ENCODE peak calls at places on chromosomes 13 and 19, in four cellular contexts. J is HCT116, L is IMR-90, F is NB4. U is an unnamed sample.

GRCh38 chr19:20964798-20965197 is 41.7 kb downstream of the ZNF85 start:
- DNase-seq in L (no peak), J (no peak), F (no peak), U (no peak)

GRCh38 chr19:3873151-3873550 is 4.3 kb upstream of the ZFR2 start:
- DNase-seq in F (no peak), L (no peak), J (no peak), U (no peak)

GRCh38 chr19:3544742-3545668 is 6.0 kb downstream of the TEKTIP1 start:
- DNase-seq in F (peak; percentile 61), J (no peak), L (peak; percentile 26), U (peak; percentile 91)

GRCh38 chr19:13850910-13851753 is 25.8 kb upstream of the NANOS3 start:
- DNase-seq in L (peak; percentile 94), J (peak; percentile 89), F (peak; percentile 77), U (no peak)

GRCh38 chr13:98340026-98340425 is 163.0 kb upstream of the RNF113B start:
- DNase-seq in F (no peak), L (no peak), J (no peak), U (no peak)

GRCh38 chr13:44142911-44143665 is 230.5 kb upstream of the SERP2 start:
- DNase-seq in F (no peak), J (peak; percentile 47), L (peak; percentile 49), U (no peak)

GRCh38 chr19:2810141-2811091 is 9.3 kb upstream of the ZNF554 start:
- DNase-seq in J (no peak), L (no peak), F (no peak), U (peak; percentile 35)

GRCh38 chr19:10872551-10873107 is 1.3 kb downstream of the CARM1 start:
- DNase-seq in F (no peak), L (no peak), J (no peak), U (no peak)

GRCh38 chr13:57568865-57569264 is 62.7 kb upstream of the PCDH17 start:
- DNase-seq in J (no peak), L (no peak), F (no peak), U (no peak)

GRCh38 chr13:94706854-94707399 is 5.4 kb downstream of the SOX21 start:
- DNase-seq in J (no peak), F (no peak), L (no peak), U (no peak)

GRCh38 chr19:29665826-29666633 is 769 bp downstream of the PLEKHF1 start:
- DNase-seq in J (no peak), L (peak; percentile 66), F (no peak), U (no peak)

GRCh38 chr19:13765395-13766094 is 1.2 kb downstream of the MRI1 start:
- DNase-seq in L (no peak), J (no peak), F (no peak), U (no peak)

GRCh38 chr13:112729408-112729807 is 39.6 kb downstream of the ATP11A start:
- DNase-seq in F (no peak), L (no peak), J (no peak), U (no peak)

GRCh38 chr19:41462497-41462896 is 19.5 kb downstream of the ERICH4 start:
- DNase-seq in L (no peak), J (no peak), F (no peak), U (no peak)

GRCh38 chr19:41219924-41220567 is 1.0 kb downstream of the AXL start:
- DNase-seq in F (no peak), J (no peak), L (peak; percentile 67), U (no peak)

GRCh38 chr13:22801402-22802003 is 379.3 kb upstream of the SGCG start:
- DNase-seq in L (peak; percentile 5), J (no peak), F (peak; percentile 15), U (no peak)

GRCh38 chr13:107834717-107835116 is 380.6 kb downstream of the LIG4 start:
- DNase-seq in F (no peak), J (no peak), L (peak; percentile 31), U (no peak)

GRCh38 chr19:20165971-20166592 is 932 bp upstream of the ZNF486 start:
- DNase-seq in J (no peak), F (no peak), L (no peak), U (no peak)

GRCh38 chr19:18894254-18895037 is 1.5 kb downstream of the CERS1 start:
- DNase-seq in F (no peak), J (no peak), L (peak; percentile 35), U (no peak)

GRCh38 chr13:81540777-81541176 is 1199.9 kb upstream of the SPRY2 start:
- DNase-seq in F (peak; percentile 21), J (no peak), L (no peak), U (no peak)

GRCh38 chr13:29969286-29969685 is 118.9 kb upstream of the UBL3 start:
- DNase-seq in F (no peak), J (no peak), L (peak; percentile 92), U (no peak)

GRCh38 chr19:43735957-43736356 is 18.8 kb downstream of the SMG9 start:
- DNase-seq in L (peak; percentile 68), J (no peak), F (no peak), U (no peak)

GRCh38 chr19:54136864-54137113 is 773 bp upstream of the CNOT3 start:
- DNase-seq in J (no peak), L (no peak), F (no peak), U (peak; percentile 94)

GRCh38 chr13:54592201-54592600 is 1563.6 kb downstream of the OLFM4 start:
- DNase-seq in F (no peak), J (no peak), L (no peak), U (no peak)

GRCh38 chr13:80334582-80335260 is 6.2 kb downstream of the SPRY2 start:
- DNase-seq in J (no peak), L (peak; percentile 43), F (no peak), U (no peak)

GRCh38 chr19:41753159-41753558 is 2.2 kb upstream of the CEACAM6 start:
- DNase-seq in J (peak; percentile 34), L (no peak), F (peak; percentile 57), U (peak; percentile 38)

GRCh38 chr13:27375686-27376326 is 48.6 kb upstream of the GTF3A start:
- DNase-seq in F (peak; percentile 60), J (peak; percentile 70), L (peak; percentile 70), U (peak; percentile 47)

DNA sequence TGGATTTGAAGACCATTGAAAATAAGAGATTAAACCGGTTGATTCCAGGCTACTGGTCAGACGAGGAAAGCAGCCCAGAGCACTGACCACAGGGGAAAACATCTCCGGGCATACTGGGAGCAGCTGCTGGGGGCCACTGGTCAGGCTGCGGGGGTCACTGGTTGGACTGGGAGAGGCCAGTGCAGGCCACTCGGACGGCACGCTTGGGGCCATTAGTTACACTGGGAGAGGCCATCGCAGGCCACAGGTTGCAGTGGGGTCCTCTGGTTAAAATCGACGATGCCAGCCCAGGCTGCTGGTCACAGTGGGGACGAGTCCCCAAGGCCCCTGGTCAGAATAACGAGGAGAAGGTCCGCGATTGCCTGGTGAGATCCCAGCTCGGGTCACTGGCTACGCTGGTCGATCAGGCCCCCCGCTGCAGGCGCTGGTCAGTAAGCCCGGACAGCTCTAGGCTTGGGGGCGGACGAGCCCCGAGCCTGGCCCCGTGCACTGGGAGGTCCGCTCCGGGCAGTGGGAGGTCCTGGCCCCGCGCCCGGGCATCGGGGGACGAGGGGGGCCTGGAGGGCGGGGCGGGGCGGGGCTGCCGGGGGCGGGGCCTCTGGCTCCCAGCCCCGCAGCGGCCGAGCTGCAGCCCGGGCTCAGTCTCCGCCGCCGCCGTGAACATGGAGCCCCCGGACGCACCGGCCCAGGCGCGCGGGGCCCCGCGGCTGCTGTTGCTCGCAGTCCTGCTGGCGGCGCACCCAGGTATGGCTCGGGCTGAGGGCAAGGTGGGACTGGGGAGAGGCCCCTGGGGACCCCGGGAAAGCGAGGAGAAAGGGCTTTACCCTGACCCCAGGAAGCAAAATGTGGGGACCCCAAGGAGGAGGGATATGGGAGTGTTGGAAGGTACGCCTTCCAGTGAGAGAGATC is at the start of gene BCAM:
- DNase-seq in J (no peak), F (no peak), L (peak; percentile 54), U (no peak)
- TF ChIP-seq POLR2A in J (peak; percentile 44), F (no peak), L (no peak), U (no peak)

GRCh38 chr13:26221399-26221720 is 754 bp downstream of the RNF6 start:
- DNase-seq in F (no peak), L (no peak), J (no peak), U (no peak)

GRCh38 chr13:26219726-26220125 is 2.4 kb downstream of the RNF6 start:
- DNase-seq in L (peak; percentile 29), J (no peak), F (no peak), U (no peak)

GRCh38 chr13:26221721-26222522 is at the start of gene RNF6:
- DNase-seq in L (peak; percentile 99), F (peak; percentile 99), J (peak; percentile 96), U (peak; percentile 84)

GRCh38 chr13:26220575-26220974 is 1.5 kb downstream of the RNF6 start:
- DNase-seq in J (no peak), L (peak; percentile 68), F (peak; percentile 48), U (no peak)

GRCh38 chr13:26222523-26223046 is 471 bp upstream of the RNF6 start:
- DNase-seq in L (no peak), F (no peak), J (no peak), U (no peak)
- TF ChIP-seq POLR2A in L (no peak), F (no peak), J (no peak), U (peak; percentile 10)

DNA sequence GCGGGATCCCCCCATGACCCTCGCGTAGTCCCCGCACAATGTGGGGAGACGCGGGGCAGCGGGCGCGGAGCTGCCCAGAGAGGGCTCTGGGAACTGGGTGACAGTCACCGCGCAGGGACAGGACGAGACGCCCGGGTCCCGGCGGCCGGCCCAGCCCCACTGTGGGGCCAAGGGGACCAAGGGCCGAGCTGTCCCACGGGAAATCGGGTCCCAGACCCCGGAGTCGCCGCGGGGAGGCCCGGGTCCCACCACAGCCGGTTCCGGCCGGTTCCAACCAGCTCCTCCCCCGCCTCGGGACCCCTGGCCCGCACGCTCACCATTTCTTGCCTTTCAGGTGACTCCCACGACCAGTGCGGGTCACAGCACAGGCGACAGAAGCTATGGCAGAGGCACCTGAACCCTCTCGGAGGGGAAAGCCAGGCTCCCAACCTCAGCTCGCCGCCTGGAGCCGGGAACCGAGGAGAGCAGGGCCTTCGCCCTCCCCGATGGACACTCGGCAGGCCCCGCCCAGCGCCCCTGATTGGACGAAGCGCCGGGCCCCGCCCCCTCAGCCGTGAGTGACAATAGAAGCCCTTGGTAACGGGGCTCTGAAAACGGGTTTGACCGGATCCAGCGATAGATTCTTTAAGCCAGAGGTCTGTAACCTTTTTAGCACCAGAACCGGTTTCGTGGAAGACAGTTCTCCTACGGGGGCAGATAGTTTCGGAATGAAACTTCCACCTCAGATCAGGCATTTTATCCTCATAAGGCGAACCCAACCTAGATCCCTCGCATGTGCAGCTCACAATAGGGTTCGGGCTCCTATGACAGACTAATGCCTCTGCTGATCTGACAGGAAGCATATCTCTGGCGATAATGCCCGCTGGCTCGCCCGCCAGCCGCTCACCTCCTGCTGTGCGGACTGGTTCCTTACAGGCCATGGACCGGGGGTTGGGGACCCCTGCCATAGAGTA is at the start of gene ZNF433:
- DNase-seq in F (no peak), L (peak; percentile 71), J (no peak), U (peak; percentile 92)
- TF ChIP-seq POLR2A in F (no peak), L (peak; percentile 78), J (no peak), U (peak; percentile 38)

GRCh38 chr19:49155830-49156346 is 692 bp upstream of the HRC start:
- DNase-seq in J (no peak), F (no peak), L (no peak), U (no peak)
- TF ChIP-seq POLR2A in J (no peak), F (no peak), L (no peak), U (no peak)

GRCh38 chr13:106567421-106568224 is at the start of gene ARGLU1:
- DNase-seq in L (peak; percentile 90), J (no peak), F (peak; percentile 94), U (peak; percentile 62)
- TF ChIP-seq POLR2A in L (peak; percentile 93), J (peak; percentile 84), F (peak; percentile 98), U (peak; percentile 88)

GRCh38 chr19:58395979-58396627 is 647 bp downstream of the RNF225 start:
- DNase-seq in F (no peak), J (no peak), L (no peak), U (no peak)
- TF ChIP-seq POLR2A in F (no peak), J (no peak), L (peak; percentile 18), U (no peak)

U was measured in GM12891.